ENCODE peak calls at places on chromosomes 4 and X, in seven cellular contexts. A, R, J, N, Z, I and V are unnamed samples.

GRCh38 chr4:84498203-84499026 is 677 bp downstream of the NKX6-1 start:
- DNase-seq in A (no peak), R (no peak), J (no peak), N (peak; percentile 30), Z (no peak), I (no peak), V (no peak)

GRCh38 chr4:148299337-148299736 is 142.9 kb downstream of the NR3C2 start:
- DNase-seq in A (no peak), R (no peak), J (no peak), N (no peak), Z (no peak), I (no peak), V (no peak)

GRCh38 chrX:19549838-19550237 is 34.5 kb upstream of the MAP3K15 start:
- DNase-seq in A (no peak), R (no peak), J (no peak), N (no peak), Z (peak; percentile 7), I (no peak), V (no peak)

GRCh38 chr4:98448923-98449322 is 187.7 kb downstream of the RAP1GDS1 start:
- DNase-seq in A (peak; percentile 4), R (no peak), J (no peak), N (no peak), Z (no peak), I (peak; percentile 43), V (no peak)

GRCh38 chr4:42819863-42820514 is 72.5 kb upstream of the GRXCR1 start:
- DNase-seq in A (no peak), R (no peak), J (no peak), N (no peak), Z (no peak), I (no peak), V (no peak)

GRCh38 chr4:72390409-72390808 is 178.6 kb downstream of the ADAMTS3 start:
- DNase-seq in A (no peak), R (no peak), J (no peak), N (no peak), Z (no peak), I (no peak), V (no peak)

GRCh38 chrX:38278682-38279081 is 48.6 kb downstream of the RPGR start:
- DNase-seq in A (no peak), R (no peak), J (no peak), N (no peak), Z (no peak), I (no peak), V (no peak)

GRCh38 chr4:47209833-47210232 is 178.5 kb downstream of the GABRB1 start:
- DNase-seq in A (no peak), R (no peak), J (no peak), N (no peak), Z (no peak), I (no peak), V (no peak)

GRCh38 chr4:54897590-54897989 is 227.8 kb downstream of the KDR start:
- DNase-seq in A (no peak), R (no peak), J (no peak), N (no peak), Z (no peak), I (no peak), V (no peak)

GRCh38 chrX:134836497-134836968 is 154.3 kb upstream of the SMIM10 start:
- DNase-seq in A (no peak), R (no peak), J (no peak), N (no peak), Z (no peak), I (no peak), V (no peak)

GRCh38 chrX:71525316-71525715 is 7.6 kb upstream of the OGT start:
- DNase-seq in A (no peak), R (no peak), J (no peak), N (no peak), Z (no peak), I (no peak), V (no peak)

GRCh38 chr4:40484346-40484745 is 145.3 kb downstream of the RBM47 start:
- DNase-seq in A (no peak), R (no peak), J (no peak), N (no peak), Z (no peak), I (no peak), V (no peak)

GRCh38 chrX:10008483-10009056 is 41.4 kb downstream of the CLDN34 start:
- DNase-seq in A (no peak), R (no peak), J (no peak), N (no peak), Z (no peak), I (no peak), V (no peak)

GRCh38 chr4:78065514-78066192 is 8.5 kb downstream of the FRAS1 start:
- DNase-seq in A (no peak), R (no peak), J (no peak), N (no peak), Z (no peak), I (no peak), V (no peak)

GRCh38 chrX:134526399-134526798 is 66.4 kb downstream of the HPRT1 start:
- DNase-seq in A (no peak), R (no peak), J (no peak), N (no peak), Z (no peak), I (no peak), V (no peak)

GRCh38 chr4:115418997-115419396 is 305.6 kb upstream of the NDST4 start:
- DNase-seq in A (no peak), R (no peak), J (no peak), N (no peak), Z (no peak), I (no peak), V (no peak)

GRCh38 chr4:188930822-188931221 is 791.6 kb downstream of the TRIML1 start:
- DNase-seq in A (peak; percentile 8), R (no peak), J (no peak), N (no peak), Z (no peak), I (peak; percentile 1), V (no peak)

GRCh38 chrX:133849676-133850075 is 135.7 kb downstream of the GPC3 start:
- DNase-seq in A (no peak), R (no peak), J (no peak), N (no peak), Z (no peak), I (no peak), V (no peak)